ENCODE peak calls at places on chromosomes 4 and X, in ten cellular contexts. C is endodermal cell; G is K562; Z is CD8-positive, alpha-beta memory T cell; V is cardiac muscle cell; H is MM.1S; L is adrenal gland; N is neural progenitor cell; F is epithelial cell of prostate; I is aorta. Q is an unnamed sample.

GRCh38 chrX:46959101-46959500 is 46.9 kb downstream of the JADE3 start:
- DNase-seq in C (no peak), G (no peak), Z (no peak), V (no peak), H (no peak), L (no peak), N (no peak), F (no peak), I (no peak), Q (no peak)

GRCh38 chr4:82780398-82781231 is 18.0 kb downstream of the SCD5 start:
- DNase-seq in C (peak; percentile 75), G (peak; percentile 45), Z (no peak), V (peak; percentile 57), H (no peak), L (peak; percentile 92), N (no peak), F (no peak), I (peak; percentile 86), Q (peak; percentile 17)

GRCh38 chrX:46840946-46841740 is 4.3 kb downstream of the RP2 start:
- DNase-seq in C (no peak), G (no peak), Z (no peak), V (no peak), H (no peak), L (peak; percentile 62), N (no peak), F (no peak), I (no peak), Q (no peak)

GRCh38 chrX:116436358-116436816 is at the start of gene SLC6A14:
- DNase-seq in C (peak; percentile 47), G (no peak), Z (no peak), V (no peak), H (no peak), L (no peak), N (no peak), F (no peak), I (no peak), Q (no peak)

GRCh38 chr4:2393353-2394270 is 24.8 kb downstream of the ZFYVE28 start:
- DNase-seq in C (peak; percentile 87), G (peak; percentile 90), Z (peak; percentile 14), V (peak; percentile 79), H (peak; percentile 67), L (no peak), N (peak; percentile 79), F (no peak), I (no peak), Q (no peak)

GRCh38 chrX:148389629-148390028 is 110.8 kb upstream of the AFF2 start:
- DNase-seq in C (no peak), G (no peak), Z (no peak), V (no peak), H (no peak), L (no peak), N (no peak), F (no peak), I (no peak), Q (no peak)

GRCh38 chr4:65669981-65670330 is 333 bp downstream of the EPHA5 start:
- DNase-seq in C (no peak), G (no peak), Z (no peak), V (no peak), H (no peak), L (no peak), N (no peak), F (no peak), I (no peak), Q (no peak)

GRCh38 chr4:2396781-2397368 is 21.6 kb downstream of the ZFYVE28 start:
- DNase-seq in C (no peak), G (no peak), Z (no peak), V (no peak), H (no peak), L (no peak), N (no peak), F (no peak), I (no peak), Q (no peak)

GRCh38 chr4:147550626-147551250 is 66.5 kb upstream of the TMEM184C start:
- DNase-seq in C (no peak), G (no peak), Z (no peak), V (no peak), H (no peak), L (no peak), N (peak; percentile 7), F (no peak), I (peak; percentile 48), Q (peak; percentile 6)

GRCh38 chr4:173195132-173195531 is 26.5 kb downstream of the GALNT7 start:
- DNase-seq in C (no peak), G (no peak), Z (no peak), V (no peak), H (no peak), L (no peak), N (no peak), F (no peak), I (no peak), Q (no peak)

GRCh38 chr4:173199553-173199952 is 30.9 kb downstream of the GALNT7 start:
- DNase-seq in C (no peak), G (no peak), Z (no peak), V (no peak), H (no peak), L (no peak), N (no peak), F (no peak), I (no peak), Q (peak; percentile 33)

GRCh38 chr4:173192375-173193162 is 24.0 kb downstream of the GALNT7 start:
- DNase-seq in C (no peak), G (no peak), Z (no peak), V (no peak), H (no peak), L (no peak), N (no peak), F (no peak), I (no peak), Q (no peak)

GRCh38 chr4:173194175-173194574 is 25.6 kb downstream of the GALNT7 start:
- DNase-seq in C (no peak), G (no peak), Z (no peak), V (no peak), H (no peak), L (no peak), N (no peak), F (no peak), I (no peak), Q (no peak)

GRCh38 chr4:173195708-173196107 is 27.1 kb downstream of the GALNT7 start:
- DNase-seq in C (no peak), G (no peak), Z (no peak), V (no peak), H (no peak), L (no peak), N (no peak), F (no peak), I (no peak), Q (no peak)
- H3K27ac ChIP-seq in C (no peak overlapping the region), G (no peak overlapping the region), Z (no peak overlapping the region), V (no peak overlapping the region), H (no peak overlapping the region), L (no peak overlapping the region), N (no peak overlapping the region), F (no peak overlapping the region), I (no peak overlapping the region), Q (no peak overlapping the region)

DNA sequence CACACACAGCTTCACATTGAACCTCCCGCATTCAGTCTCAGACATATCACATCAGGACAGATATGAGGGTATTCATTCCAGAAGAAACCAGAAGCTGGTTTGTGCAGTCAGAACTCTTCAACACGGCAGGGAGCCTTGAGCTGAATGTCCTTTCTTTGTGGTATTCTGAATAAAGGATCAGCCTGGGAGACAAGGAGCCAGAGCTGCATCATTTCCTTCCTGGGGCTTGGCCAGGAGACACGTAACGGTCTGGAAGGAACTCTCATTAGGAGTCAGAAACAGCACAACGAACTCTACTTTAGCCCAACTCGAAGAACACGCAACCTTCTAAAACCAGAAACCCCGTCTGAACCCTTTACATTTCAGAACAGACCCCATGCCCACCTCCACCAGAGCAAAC is 46.4 kb downstream of the KDR start:
- DNase-seq in C (no peak), G (no peak), Z (no peak), V (no peak), H (no peak), L (peak; percentile 74), N (peak; percentile 63), F (no peak), I (peak; percentile 59), Q (no peak)
- H3K27ac ChIP-seq in C (peak overlapping the region; percentile 61), G (no peak overlapping the region), Z (no peak overlapping the region), V (peak overlapping the region; percentile 72), H (no peak overlapping the region), L (no peak overlapping the region), N (no peak overlapping the region), F (no peak overlapping the region), I (no peak overlapping the region), Q (peak overlapping the region; percentile 49)

GRCh38 chr4:95541889-95542607 is 6.7 kb downstream of the UNC5C start:
- DNase-seq in C (no peak), G (no peak), Z (no peak), V (no peak), H (no peak), L (no peak), N (no peak), F (no peak), I (no peak), Q (no peak)
- H3K27ac ChIP-seq in C (no peak overlapping the region), G (no peak overlapping the region), Z (no peak overlapping the region), V (peak overlapping the region; percentile 6), H (no peak overlapping the region), L (peak overlapping the region; percentile 34), N (no peak overlapping the region), F (no peak overlapping the region), I (no peak overlapping the region), Q (peak overlapping the region; percentile 37)

DNA sequence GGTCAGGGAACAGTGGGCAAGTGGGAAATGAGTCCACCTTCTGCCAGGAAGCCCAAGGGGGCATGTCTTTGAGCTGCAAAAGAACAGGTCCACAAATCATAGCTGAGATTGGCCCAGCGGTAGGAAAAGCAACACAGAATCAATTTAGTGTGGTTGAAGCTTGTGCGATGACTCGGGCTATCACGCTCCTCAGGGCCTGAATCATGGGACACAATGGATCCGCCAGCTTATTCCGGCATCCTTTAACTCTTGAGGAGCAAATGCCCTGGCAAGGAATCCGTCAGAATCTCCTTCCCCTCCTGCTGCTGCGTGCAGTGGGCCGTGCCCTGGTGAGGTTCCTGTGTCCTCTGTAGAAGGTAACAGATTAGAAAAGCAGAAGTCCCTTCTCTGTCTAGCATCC is 98.0 kb downstream of the RELL1 start:
- DNase-seq in C (no peak), G (no peak), Z (no peak), V (no peak), H (no peak), L (no peak), N (no peak), F (no peak), I (no peak), Q (no peak)
- H3K27ac ChIP-seq in C (no peak overlapping the region), G (no peak overlapping the region), Z (no peak overlapping the region), V (no peak overlapping the region), H (no peak overlapping the region), L (no peak overlapping the region), N (no peak overlapping the region), F (no peak overlapping the region), I (no peak overlapping the region), Q (no peak overlapping the region)

GRCh38 chr4:185836268-185837084 is 24.5 kb upstream of the SORBS2 start:
- DNase-seq in C (no peak), G (no peak), Z (no peak), V (peak; percentile 29), H (no peak), L (no peak), N (peak; percentile 32), F (no peak), I (no peak), Q (no peak)
- H3K27ac ChIP-seq in C (peak overlapping the region; percentile 26), G (no peak overlapping the region), Z (no peak overlapping the region), V (peak overlapping the region; percentile 81), H (no peak overlapping the region), L (no peak overlapping the region), N (no peak overlapping the region), F (no peak overlapping the region), I (no peak overlapping the region), Q (no peak overlapping the region)

GRCh38 chr4:114495471-114495928 is 103.1 kb upstream of the UGT8 start:
- DNase-seq in C (peak; percentile 92), G (peak; percentile 60), Z (no peak), V (peak; percentile 1), H (no peak), L (no peak), N (peak; percentile 31), F (no peak), I (no peak), Q (no peak)
- H3K27ac ChIP-seq in C (peak overlapping the region; percentile 33), G (no peak overlapping the region), Z (no peak overlapping the region), V (no peak overlapping the region), H (no peak overlapping the region), L (no peak overlapping the region), N (no peak overlapping the region), F (no peak overlapping the region), I (no peak overlapping the region), Q (no peak overlapping the region)